ENCODE peak calls at places on chromosome 2, in eight cellular contexts. U is A673; A is keratinocyte; J is CD8-positive, alpha-beta T cell; E is HCT116; M is neural progenitor cell; N is AG04450; K is A549. B is an unnamed sample.

GRCh38 chr2:159045545-159046454 is 77.4 kb downstream of the TANC1 start:
- DNase-seq in U (no peak), A (no peak), J (no peak), E (no peak), M (no peak), N (no peak), K (no peak), B (no peak)

GRCh38 chr2:71358931-71359671 is 27.5 kb downstream of the ZNF638 start:
- DNase-seq in U (no peak), A (no peak), J (no peak), E (no peak), M (no peak), N (peak; percentile 2), K (no peak), B (no peak)

GRCh38 chr2:236783417-236784020 is 213.9 kb downstream of the ACKR3 start:
- DNase-seq in U (no peak), A (no peak), J (no peak), E (no peak), M (no peak), N (no peak), K (no peak), B (no peak)

GRCh38 chr2:43311276-43311675 is 84.9 kb upstream of the ZFP36L2 start:
- DNase-seq in U (no peak), A (no peak), J (no peak), E (no peak), M (no peak), N (peak; percentile 61), K (no peak), B (no peak)

GRCh38 chr2:118923371-118923770 is 18.6 kb upstream of the MARCO start:
- DNase-seq in U (no peak), A (no peak), J (no peak), E (no peak), M (no peak), N (no peak), K (no peak), B (no peak)

GRCh38 chr2:209382775-209383174 is 41.1 kb upstream of the MAP2 start:
- DNase-seq in U (no peak), A (no peak), J (no peak), E (no peak), M (no peak), N (no peak), K (no peak), B (no peak)

GRCh38 chr2:15776629-15776919 is 163.8 kb upstream of the MYCN start:
- DNase-seq in U (no peak), A (no peak), J (no peak), E (no peak), M (no peak), N (no peak), K (no peak), B (no peak)

GRCh38 chr2:197322143-197322542 is 11.6 kb upstream of the ANKRD44 start:
- DNase-seq in U (no peak), A (no peak), J (no peak), E (no peak), M (no peak), N (no peak), K (no peak), B (no peak)

GRCh38 chr2:35538796-35539195 is 816.8 kb upstream of the CRIM1 start:
- DNase-seq in U (no peak), A (no peak), J (no peak), E (no peak), M (no peak), N (no peak), K (no peak), B (no peak)

GRCh38 chr2:214881647-214882205 is 72.2 kb upstream of the BARD1 start:
- DNase-seq in U (no peak), A (no peak), J (no peak), E (no peak), M (no peak), N (no peak), K (no peak), B (no peak)

GRCh38 chr2:27705851-27706622 is 42.3 kb downstream of the SLC4A1AP start:
- DNase-seq in U (no peak), A (peak; percentile 99), J (no peak), E (peak; percentile 80), M (no peak), N (peak; percentile 86), K (peak; percentile 86), B (no peak)

GRCh38 chr2:28691774-28692281 is 59.8 kb upstream of the PPP1CB start:
- DNase-seq in U (peak; percentile 28), A (no peak), J (no peak), E (no peak), M (peak; percentile 75), N (peak; percentile 67), K (no peak), B (no peak)

GRCh38 chr2:112342067-112342466 is 66.7 kb downstream of the ZC3H6 start:
- DNase-seq in U (no peak), A (no peak), J (no peak), E (no peak), M (no peak), N (no peak), K (no peak), B (no peak)

GRCh38 chr2:28904802-28905499 is 10.5 kb downstream of the WDR43 start:
- DNase-seq in U (no peak), A (no peak), J (no peak), E (no peak), M (no peak), N (no peak), K (no peak), B (no peak)

GRCh38 chr2:239881031-239881471 is 144.1 kb downstream of the NDUFA10 start:
- DNase-seq in U (no peak), A (no peak), J (peak; percentile 36), E (no peak), M (no peak), N (no peak), K (no peak), B (no peak)

GRCh38 chr2:31333527-31334183 is 80.9 kb downstream of the XDH start:
- DNase-seq in U (peak; percentile 83), A (peak; percentile 64), J (peak; percentile 85), E (peak; percentile 54), M (peak; percentile 88), N (peak; percentile 68), K (peak; percentile 74), B (peak; percentile 83)

GRCh38 chr2:85605406-85606115 is 3.1 kb upstream of the TMEM150A start:
- DNase-seq in U (peak; percentile 60), A (no peak), J (no peak), E (no peak), M (no peak), N (peak; percentile 78), K (no peak), B (no peak)

GRCh38 chr2:65075605-65076344 is 19.6 kb downstream of the CEP68 start:
- DNase-seq in U (no peak), A (no peak), J (no peak), E (no peak), M (no peak), N (no peak), K (no peak), B (no peak)

GRCh38 chr2:120134263-120134662 is 88.9 kb downstream of the TMEM185B start:
- DNase-seq in U (peak; percentile 18), A (peak; percentile 48), J (no peak), E (peak; percentile 37), M (no peak), N (peak; percentile 88), K (peak; percentile 27), B (no peak)

GRCh38 chr2:71816815-71817214 is 330.8 kb downstream of the CYP26B1 start:
- DNase-seq in U (no peak), A (no peak), J (no peak), E (no peak), M (no peak), N (no peak), K (no peak), B (no peak)

GRCh38 chr2:42874838-42875801 is 82.7 kb upstream of the HAAO start:
- DNase-seq in U (no peak), A (no peak), J (peak; percentile 29), E (no peak), M (no peak), N (no peak), K (no peak), B (no peak)

DNA sequence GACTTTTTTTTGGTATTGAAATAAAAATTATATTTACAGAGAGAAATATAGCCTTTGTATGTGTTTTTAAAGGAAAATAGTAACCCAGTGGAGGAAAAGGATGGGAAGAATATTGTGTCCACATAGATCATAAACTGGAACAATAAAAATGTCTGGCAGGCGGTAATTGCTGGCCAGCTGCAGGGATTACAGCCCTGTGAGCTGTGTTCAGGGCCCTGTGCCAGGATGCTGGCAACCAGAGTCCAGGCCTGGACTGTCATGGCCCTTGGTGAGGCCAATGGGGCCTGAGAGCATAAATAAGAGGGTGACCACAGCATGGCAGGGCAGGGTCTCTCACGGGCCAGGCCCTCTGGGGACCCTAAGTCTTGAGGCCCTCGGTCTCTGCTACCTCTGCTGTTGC is 171.2 kb downstream of the ACOXL start:
- DNase-seq in U (no peak), A (no peak), J (no peak), E (no peak), M (no peak), N (no peak), K (no peak), B (no peak)
- H3K4me3 ChIP-seq in U (no peak overlapping the region), A (no peak overlapping the region), J (no peak overlapping the region), E (no peak overlapping the region), M (no peak overlapping the region), N (no peak overlapping the region), K (no peak overlapping the region), B (no peak overlapping the region)

DNA sequence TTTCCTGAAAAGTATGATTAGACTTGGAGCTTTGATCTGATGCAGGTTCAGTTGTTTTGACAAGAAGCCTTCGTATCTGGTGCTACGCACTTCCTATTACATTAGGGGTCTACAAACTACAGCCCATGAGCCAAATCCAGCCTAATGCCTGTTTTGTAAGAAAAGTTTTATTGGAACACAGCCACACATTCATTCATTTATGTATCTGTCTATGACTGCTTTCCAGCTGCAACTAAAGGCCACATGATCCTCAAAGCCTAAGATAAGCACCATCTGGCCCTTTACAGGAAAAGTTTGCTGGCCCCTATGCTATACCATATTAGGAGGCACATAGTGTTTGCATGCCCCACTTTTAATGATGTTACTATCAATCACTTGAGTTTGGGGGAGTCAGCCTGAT is 26.0 kb downstream of the EIF2AK3 start:
- DNase-seq in U (no peak), A (no peak), J (no peak), E (no peak), M (no peak), N (no peak), K (no peak), B (no peak)
- H3K27ac ChIP-seq in U (no peak overlapping the region), A (peak overlapping the region; percentile 70), J (no peak overlapping the region), E (no peak overlapping the region), M (no peak overlapping the region), N (no peak overlapping the region), K (no peak overlapping the region), B (no peak overlapping the region)

DNA sequence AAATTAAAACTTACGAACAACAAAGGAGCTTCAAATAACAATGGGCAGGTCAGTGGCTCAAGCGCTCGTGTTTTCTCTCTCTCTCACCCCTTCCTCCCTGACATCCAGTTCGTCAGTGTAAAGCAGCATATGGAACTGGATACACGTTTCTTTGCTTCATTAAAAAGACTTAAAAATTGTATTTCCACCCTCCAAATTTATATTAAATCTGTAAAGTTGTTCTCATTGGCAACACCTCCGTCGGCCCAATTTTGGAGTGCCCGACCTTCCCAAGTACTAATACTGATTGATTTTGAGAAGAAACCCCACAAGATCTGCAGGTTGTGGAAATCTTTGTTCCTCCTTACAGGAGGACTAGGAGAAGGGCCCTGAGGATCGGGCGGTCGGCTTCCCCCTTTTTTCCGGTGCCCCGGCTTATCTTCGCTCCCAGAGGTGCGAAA is 2.2 kb downstream of the TBR1 start:
- DNase-seq in U (no peak), A (no peak), J (no peak), E (no peak), M (no peak), N (no peak), K (no peak), B (no peak)
- H3K4me3 ChIP-seq in U (no peak overlapping the region), A (no peak overlapping the region), J (no peak overlapping the region), E (no peak overlapping the region), M (peak overlapping the region; percentile 19), N (no peak overlapping the region), K (no peak overlapping the region), B (no peak overlapping the region)

GRCh38 chr2:74576830-74577229 is 22.3 kb downstream of the DOK1 start:
- DNase-seq in U (no peak), A (no peak), J (no peak), E (no peak), M (no peak), N (peak; percentile 70), K (no peak), B (no peak)
- H3K27ac ChIP-seq in U (no peak overlapping the region), A (no peak overlapping the region), J (no peak overlapping the region), E (no peak overlapping the region), M (no peak overlapping the region), N (peak overlapping the region; percentile 83), K (no peak overlapping the region), B (no peak overlapping the region)

B was measured in CD8-positive, alpha-beta memory T cell.